ENCODE peak calls at places on chromosomes 3 and 15, in four cellular contexts. L is ACHN, C is neural crest cell, R is NCI-H748 treated with DMSO at 0.1 percent for 48 hours. B is an unnamed sample.

GRCh38 chr3:122100591-122101491 is 45.7 kb downstream of the CD86 start:
- DNase-seq in C (no peak), L (no peak), R (no peak), B (peak)

GRCh38 chr15:74173545-74174215 is at the start of gene ISLR:
- DNase-seq in R (no peak), L (no peak), C (no peak), B (no peak)

GRCh38 chr15:62895905-62896316 is 146.6 kb upstream of the TPM1 start:
- DNase-seq in L (peak), R (no peak), C (no peak), B (no peak)

GRCh38 chr3:34449305-34449704 is 650.9 kb downstream of the PDCD6IP start:
- DNase-seq in L (no peak), R (no peak), C (no peak), B (no peak)

GRCh38 chr15:69939513-69940440 is 157.9 kb downstream of the TLE3 start:
- DNase-seq in R (no peak), C (peak), L (no peak), B (no peak)

GRCh38 chr3:13019243-13019701 is 54.0 kb downstream of the IQSEC1 start:
- DNase-seq in R (no peak), C (peak), L (no peak), B (no peak)

GRCh38 chr15:46732060-46732459 is 985.2 kb upstream of the SEMA6D start:
- DNase-seq in C (no peak), R (no peak), L (no peak), B (no peak)

GRCh38 chr15:101026686-101027272 is 107.6 kb downstream of the LRRK1 start:
- DNase-seq in C (peak), L (no peak), R (no peak), B (no peak)